ENCODE peak calls at places on chromosomes 4 and X, in seven cellular contexts. J is GM23338; D is GM12878; U is left lung; M is CD4-positive, CD25-positive, alpha-beta regulatory T cell; T is gastrocnemius medialis; O is upper lobe of right lung. F is an unnamed sample.

GRCh38 chr4:40055379-40055872 is 1.2 kb upstream of the N4BP2 start:
- ATAC-seq in M (peak), D (peak), U (no peak), T (no peak), O (peak), J (no peak), F (no peak)

GRCh38 chr4:7892212-7893019 is 47.2 kb downstream of the AFAP1 start:
- ATAC-seq in O (no peak), J (peak), U (peak), T (no peak), M (no peak), D (no peak), F (no peak)

GRCh38 chr4:3010998-3011397 is 47.6 kb downstream of the GRK4 start:
- ATAC-seq in O (no peak), U (peak), T (no peak), D (no peak), M (no peak), J (no peak), F (peak)

GRCh38 chr4:42078184-42078801 is 74.2 kb downstream of the BEND4 start:
- ATAC-seq in O (no peak), T (no peak), U (no peak), J (no peak), M (no peak), D (peak), F (no peak)

GRCh38 chr4:155047755-155048154 is 160.7 kb upstream of the NPY2R start:
- ATAC-seq in M (no peak), U (no peak), T (no peak), D (no peak), J (no peak), O (no peak), F (no peak)

GRCh38 chr4:153024466-153024865 is 88.3 kb downstream of the FHDC1 start:
- ATAC-seq in U (no peak), O (no peak), M (no peak), J (no peak), T (no peak), D (no peak), F (no peak)

GRCh38 chr4:8346838-8347605 is 77.5 kb downstream of the HTRA3 start:
- ATAC-seq in U (no peak), O (no peak), J (no peak), T (no peak), D (no peak), M (no peak), F (no peak)

GRCh38 chrX:133473451-133473850 is 58.2 kb upstream of the GPC4 start:
- ATAC-seq in D (no peak), T (no peak), J (no peak), U (no peak), M (no peak), O (no peak), F (no peak)

GRCh38 chrX:52363247-52363883 is 5.5 kb upstream of the XAGE2 start:
- ATAC-seq in J (no peak), U (peak), M (no peak), O (no peak), T (no peak), D (no peak), F (no peak)

GRCh38 chr4:101135371-101136010 is 211.8 kb downstream of the PPP3CA start:
- ATAC-seq in U (no peak), D (peak), M (no peak), O (no peak), T (no peak), J (no peak), F (no peak)

GRCh38 chr4:103934178-103934789 is 214.5 kb upstream of the TACR3 start:
- ATAC-seq in U (peak), T (no peak), D (peak), J (peak), M (no peak), O (peak), F (no peak)

GRCh38 chrX:11932423-11932822 is 174.4 kb downstream of the MSL3 start:
- ATAC-seq in M (no peak), U (peak), D (no peak), T (no peak), J (no peak), O (no peak), F (no peak)

GRCh38 chr4:74125072-74125471 is 26.1 kb upstream of the CXCL2 start:
- ATAC-seq in J (no peak), M (no peak), O (no peak), D (no peak), U (no peak), T (no peak), F (no peak)

GRCh38 chr4:6169239-6169638 is 31.1 kb downstream of the JAKMIP1 start:
- ATAC-seq in J (no peak), O (no peak), D (no peak), T (no peak), M (no peak), U (no peak), F (no peak)

GRCh38 chr4:98110214-98110613 is 33.1 kb downstream of the STPG2 start:
- ATAC-seq in U (no peak), O (no peak), J (no peak), M (no peak), D (no peak), T (no peak), F (no peak)

GRCh38 chr4:126582737-126583136 is 1050.0 kb upstream of the INTU start:
- ATAC-seq in O (peak), U (peak), T (no peak), M (no peak), J (peak), D (peak), F (no peak)

GRCh38 chr4:78809928-78810835 is 34.0 kb downstream of the BMP2K start:
- ATAC-seq in J (peak), D (peak), O (no peak), T (no peak), M (no peak), U (no peak), F (no peak)

GRCh38 chr4:40419231-40419912 is 84.2 kb downstream of the CHRNA9 start:
- ATAC-seq in D (no peak), J (no peak), T (no peak), O (peak), M (no peak), U (no peak), F (no peak)

GRCh38 chrX:149629730-149630387 is 1.7 kb downstream of the TMEM185A start:
- ATAC-seq in J (no peak), D (peak), M (no peak), T (no peak), O (no peak), U (no peak), F (no peak)

GRCh38 chrX:84047339-84047738 is 140.7 kb downstream of the RPS6KA6 start:
- ATAC-seq in D (no peak), T (no peak), O (no peak), J (peak), M (no peak), U (no peak), F (no peak)

GRCh38 chrX:69493193-69493592 is 10.9 kb upstream of the NALF2 start:
- ATAC-seq in T (no peak), U (peak), D (peak), M (no peak), O (peak), J (peak), F (no peak)

GRCh38 chr4:992297-993110 is 700 bp downstream of the SLC26A1 start:
- ATAC-seq in M (no peak), J (no peak), U (peak), D (no peak), O (peak), T (no peak), F (peak)

GRCh38 chr4:137635108-137635507 is 102.8 kb upstream of the PCDH18 start:
- ATAC-seq in D (no peak), J (no peak), U (no peak), O (peak), M (no peak), T (peak), F (peak)

GRCh38 chrX:15511563-15511962 is 11.0 kb downstream of the BMX start:
- ATAC-seq in J (peak), D (no peak), O (no peak), U (no peak), T (no peak), M (no peak), F (no peak)

GRCh38 chr4:125045311-125045710 is 269.4 kb upstream of the FAT4 start:
- ATAC-seq in U (no peak), O (no peak), M (no peak), D (no peak), T (no peak), J (no peak), F (no peak)

GRCh38 chrX:150405576-150405975 is 42.5 kb downstream of the MAMLD1 start:
- ATAC-seq in J (no peak), M (no peak), U (peak), T (no peak), O (no peak), D (peak), F (no peak)

GRCh38 chr4:52052475-52052780 is 1.3 kb downstream of the SPATA18 start:
- ATAC-seq in J (peak), D (peak), O (peak), M (no peak), T (peak), U (peak), F (peak)

GRCh38 chrX:149630681-149631292 is 805 bp downstream of the TMEM185A start:
- ATAC-seq in D (no peak), M (no peak), U (peak), J (peak), T (peak), O (peak), F (peak)

GRCh38 chr4:58042176-58042575 is 932.0 kb upstream of the IGFBP7 start:
- ATAC-seq in O (no peak), M (no peak), J (no peak), D (no peak), U (no peak), T (no peak), F (no peak)

GRCh38 chrX:123626962-123627361 is 105.9 kb downstream of the THOC2 start:
- ATAC-seq in J (no peak), U (no peak), O (no peak), T (no peak), M (no peak), D (no peak), F (no peak)

GRCh38 chrX:154714925-154715324 is 36.0 kb downstream of the GAB3 start:
- ATAC-seq in O (peak), U (peak), T (no peak), M (peak), J (peak), D (peak), F (peak)

GRCh38 chrX:105050921-105051320 is 169.6 kb downstream of the TEX13A start:
- ATAC-seq in M (no peak), J (no peak), U (no peak), D (no peak), T (no peak), O (no peak), F (no peak)

GRCh38 chr4:139686130-139686529 is 20.5 kb downstream of the MGST2 start:
- ATAC-seq in J (no peak), D (no peak), M (no peak), O (no peak), T (no peak), U (no peak), F (no peak)

GRCh38 chr4:105392858-105393257 is 81.0 kb downstream of the PPA2 start:
- ATAC-seq in T (no peak), D (no peak), O (no peak), J (no peak), M (no peak), U (no peak), F (no peak)

GRCh38 chrX:50779694-50780093 is 34.3 kb downstream of the SHROOM4 start:
- ATAC-seq in J (no peak), M (no peak), D (no peak), O (no peak), T (no peak), U (no peak), F (no peak)

GRCh38 chrX:154321624-154322023 is 26.0 kb downstream of the TKTL1 start:
- ATAC-seq in O (no peak), U (peak), T (peak), J (peak), M (no peak), D (peak), F (no peak)